ENCODE peak calls at places on chromosomes 13 and 19, in eight cellular contexts. O, X, V, H, E, G, Q and M are unnamed samples.

GRCh38 chr13:72141845-72142470 is 275.0 kb upstream of the DACH1 start:
- DNase-seq in O (no peak), X (no peak), V (no peak), H (peak; percentile 8), E (no peak), G (no peak), Q (no peak), M (no peak)

GRCh38 chr13:31755211-31755610 is 15.9 kb downstream of the RXFP2 start:
- DNase-seq in O (no peak), X (no peak), V (no peak), H (no peak), E (no peak), G (no peak), Q (no peak), M (no peak)

GRCh38 chr13:98480915-98481510 is 95.9 kb downstream of the STK24 start:
- DNase-seq in O (no peak), X (no peak), V (no peak), H (peak; percentile 23), E (no peak), G (no peak), Q (peak; percentile 82), M (no peak)

GRCh38 chr13:104553156-104553555 is 1486.9 kb upstream of the SLC10A2 start:
- DNase-seq in O (no peak), X (no peak), V (no peak), H (no peak), E (no peak), G (no peak), Q (no peak), M (no peak)

GRCh38 chr13:40770934-40771618 is at the start of gene MRPS31:
- DNase-seq in O (peak; percentile 91), X (peak; percentile 97), V (peak; percentile 95), H (peak; percentile 94), E (peak; percentile 97), G (peak; percentile 94), Q (peak; percentile 97), M (peak; percentile 96)

GRCh38 chr13:101917833-101918755 is 465.6 kb downstream of the ITGBL1 start:
- DNase-seq in O (no peak), X (peak; percentile 29), V (no peak), H (no peak), E (no peak), G (no peak), Q (no peak), M (no peak)

GRCh38 chr13:41490616-41491015 is 33.3 kb downstream of the RGCC start:
- DNase-seq in O (no peak), X (no peak), V (no peak), H (no peak), E (no peak), G (no peak), Q (no peak), M (no peak)

GRCh38 chr13:98405107-98405571 is 171.8 kb downstream of the STK24 start:
- DNase-seq in O (no peak), X (peak; percentile 42), V (no peak), H (peak; percentile 25), E (no peak), G (no peak), Q (no peak), M (no peak)

GRCh38 chr19:51595190-51595589 is 24.1 kb downstream of the ZNF175 start:
- DNase-seq in O (no peak), X (no peak), V (no peak), H (no peak), E (no peak), G (peak; percentile 24), Q (no peak), M (no peak)

GRCh38 chr19:7917292-7918061 is 2.7 kb upstream of the SNAPC2 start:
- DNase-seq in O (no peak), X (peak; percentile 77), V (peak; percentile 57), H (peak; percentile 46), E (peak; percentile 75), G (peak; percentile 62), Q (no peak), M (peak; percentile 77)

GRCh38 chr19:38417146-38417543 is 8.9 kb downstream of the RASGRP4 start:
- DNase-seq in O (no peak), X (no peak), V (no peak), H (no peak), E (no peak), G (no peak), Q (no peak), M (no peak)

GRCh38 chr19:57664269-57665127 is 4.2 kb upstream of the ZSCAN4 start:
- DNase-seq in O (peak; percentile 46), X (peak; percentile 67), V (peak; percentile 68), H (peak; percentile 28), E (peak; percentile 67), G (peak; percentile 24), Q (peak; percentile 75), M (peak; percentile 53)

GRCh38 chr13:41577437-41577836 is 120.1 kb downstream of the RGCC start:
- DNase-seq in O (no peak), X (no peak), V (no peak), H (peak; percentile 87), E (peak; percentile 73), G (no peak), Q (peak; percentile 76), M (no peak)

GRCh38 chr19:55590621-55591020 is 8.7 kb downstream of the FIZ1 start:
- DNase-seq in O (no peak), X (peak; percentile 53), V (no peak), H (no peak), E (no peak), G (no peak), Q (no peak), M (no peak)

GRCh38 chr13:30759748-30760147 is 24.4 kb downstream of the ALOX5AP start:
- DNase-seq in O (no peak), X (no peak), V (no peak), H (no peak), E (no peak), G (no peak), Q (no peak), M (no peak)

GRCh38 chr13:92312823-92313222 is 913.8 kb upstream of the GPC6 start:
- DNase-seq in O (no peak), X (no peak), V (no peak), H (no peak), E (no peak), G (no peak), Q (no peak), M (no peak)

GRCh38 chr13:62360609-62361008 is 945.0 kb upstream of the PCDH20 start:
- DNase-seq in O (no peak), X (no peak), V (no peak), H (no peak), E (no peak), G (no peak), Q (no peak), M (no peak)

GRCh38 chr13:23531446-23531845 is 38.8 kb upstream of the TNFRSF19 start:
- DNase-seq in O (no peak), X (no peak), V (no peak), H (no peak), E (no peak), G (no peak), Q (no peak), M (no peak)

GRCh38 chr19:45076029-45076850 is at the start of gene ZNF296:
- DNase-seq in O (peak; percentile 55), X (peak; percentile 91), V (peak; percentile 74), H (peak; percentile 31), E (peak; percentile 86), G (no peak), Q (peak; percentile 82), M (peak; percentile 47)

GRCh38 chr13:30791354-30791921 is 56.1 kb downstream of the ALOX5AP start:
- DNase-seq in O (no peak), X (no peak), V (peak; percentile 69), H (peak; percentile 87), E (no peak), G (no peak), Q (no peak), M (no peak)

GRCh38 chr19:18488403-18488723 is 33.5 kb downstream of the ELL start:
- DNase-seq in O (no peak), X (no peak), V (no peak), H (no peak), E (no peak), G (no peak), Q (no peak), M (no peak)
- TF ChIP-seq CTCF in O (no peak), X (no peak), V (peak; percentile 28), H (peak; percentile 10), E (no peak), G (no peak), Q (no peak), M (peak; percentile 13)

DNA sequence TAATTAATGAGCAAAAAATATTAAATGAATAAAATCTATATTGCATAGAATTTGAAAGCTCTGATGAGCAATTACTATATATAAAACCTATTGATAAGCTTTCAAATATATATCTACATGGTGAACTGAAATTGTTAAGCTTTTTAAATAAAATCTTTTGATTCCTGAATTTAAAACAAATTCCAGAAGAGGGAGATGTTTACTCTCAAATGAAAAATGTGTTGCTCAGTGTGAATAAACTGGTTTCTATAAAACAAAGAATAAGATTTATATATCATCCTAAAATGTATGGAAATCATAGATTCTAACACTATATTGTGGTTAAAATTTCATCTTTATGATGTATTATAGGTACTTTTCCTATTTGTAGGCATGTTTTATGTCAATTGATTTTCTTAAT is 171.5 kb upstream of the SLITRK6 start:
- DNase-seq in O (no peak), X (no peak), V (no peak), H (peak; percentile 2), E (no peak), G (no peak), Q (no peak), M (no peak)
- TF ChIP-seq CTCF in O (peak; percentile 33), X (no peak), V (no peak), H (no peak), E (no peak), G (no peak), Q (no peak), M (no peak)

GRCh38 chr13:27599845-27600553 is 20.3 kb downstream of the LNX2 start:
- DNase-seq in O (no peak), X (no peak), V (no peak), H (peak; percentile 60), E (no peak), G (no peak), Q (no peak), M (no peak)
- TF ChIP-seq CTCF in O (no peak), X (no peak), V (no peak), H (no peak), E (no peak), G (no peak), Q (no peak), M (no peak)

DNA sequence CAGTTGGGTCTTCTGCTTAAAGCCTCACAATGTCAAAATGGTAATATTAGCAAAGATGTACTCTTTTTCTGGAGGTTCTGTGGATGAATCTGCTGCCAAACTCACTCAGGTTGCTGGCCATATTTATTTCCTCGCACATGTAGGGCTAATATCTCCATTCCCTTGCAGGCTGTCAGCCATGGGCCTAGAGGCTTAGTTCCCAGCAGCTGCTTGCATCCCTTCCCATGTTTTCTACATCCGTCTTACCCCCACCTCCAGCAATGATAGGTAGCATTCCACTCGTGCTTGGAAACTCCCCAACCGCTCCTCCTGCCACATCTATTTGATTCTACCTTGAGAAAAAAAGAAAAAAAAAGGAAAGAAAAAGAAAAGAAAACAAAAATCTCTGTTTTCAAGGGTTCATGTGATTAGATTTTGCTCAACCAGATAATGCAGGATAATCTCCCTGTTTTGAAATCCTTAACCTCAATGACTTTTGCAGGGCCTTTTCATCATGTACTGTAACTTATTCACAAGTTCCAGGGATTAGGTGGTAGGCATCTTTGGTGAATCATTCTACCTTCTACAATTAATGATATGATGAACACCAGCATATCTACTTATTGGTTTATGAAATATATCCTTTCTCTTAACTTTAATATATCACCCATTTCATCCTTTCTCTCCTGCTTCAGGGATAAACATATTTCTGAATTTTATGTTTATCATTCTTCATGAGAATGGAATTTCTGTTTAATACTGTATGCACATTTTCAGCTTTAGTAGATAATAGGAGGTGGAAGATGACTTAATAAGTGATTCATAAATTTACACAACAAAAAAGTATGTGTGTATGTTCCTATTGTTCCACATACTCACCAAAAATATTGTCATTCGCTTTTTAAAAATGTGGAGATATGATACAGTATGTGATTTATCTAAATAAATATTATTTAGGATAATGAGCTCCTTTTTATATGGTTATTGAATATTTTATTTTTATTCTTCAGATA is 931.9 kb downstream of the SLITRK5 start:
- DNase-seq in O (no peak), X (no peak), V (no peak), H (no peak), E (no peak), G (no peak), Q (no peak), M (no peak)
- TF ChIP-seq CTCF in O (no peak), X (no peak), V (no peak), H (no peak), E (no peak), G (no peak), Q (no peak), M (no peak)